ENCODE peak calls at places on chromosomes 5 and 9, in eight cellular contexts. C, U, R, H, J, I, L and G are unnamed samples.

GRCh38 chr9:113577525-113578261 is 114.2 kb downstream of the RGS3 start:
- DNase-seq in H (no peak), I (no peak), J (no peak), R (peak; percentile 65), L (no peak), C (peak; percentile 72), U (no peak), G (no peak)

GRCh38 chr5:72920690-72921089 is 35.2 kb upstream of the FCHO2 start:
- DNase-seq in H (peak; percentile 26), I (no peak), U (no peak), C (no peak), J (peak; percentile 23), R (no peak), L (no peak), G (no peak)

GRCh38 chr5:75021229-75021628 is 31.1 kb downstream of the GCNT4 start:
- DNase-seq in L (peak; percentile 69), C (no peak), R (no peak), U (no peak), H (no peak), J (no peak), I (no peak), G (no peak)

GRCh38 chr9:117464941-117465616 is 50.2 kb upstream of the ASTN2 start:
- DNase-seq in C (no peak), L (no peak), J (no peak), R (no peak), H (no peak), I (no peak), U (no peak), G (no peak)

GRCh38 chr9:16515879-16516289 is 354.6 kb downstream of the BNC2 start:
- DNase-seq in H (no peak), R (no peak), I (no peak), C (no peak), J (no peak), L (peak; percentile 54), U (no peak), G (no peak)

GRCh38 chr5:88884435-88884877 is 1.5 kb upstream of the MEF2C start:
- DNase-seq in L (no peak), H (no peak), J (no peak), R (no peak), C (no peak), I (no peak), U (no peak), G (no peak)

GRCh38 chr9:18730241-18730640 is 256.3 kb downstream of the ADAMTSL1 start:
- DNase-seq in C (no peak), I (peak; percentile 40), J (no peak), R (no peak), L (no peak), U (no peak), H (no peak), G (no peak)

GRCh38 chr9:94167376-94167775 is 83.1 kb downstream of the PTPDC1 start:
- DNase-seq in C (no peak), L (no peak), I (no peak), H (no peak), R (no peak), U (no peak), J (no peak), G (no peak)

GRCh38 chr9:119157196-119157595 is 212.0 kb downstream of the BRINP1 start:
- DNase-seq in I (no peak), L (no peak), J (no peak), R (no peak), H (no peak), C (no peak), U (no peak), G (no peak)

GRCh38 chr5:60354322-60354721 is 345.6 kb downstream of the DEPDC1B start:
- DNase-seq in C (no peak), J (no peak), I (no peak), U (no peak), H (no peak), L (no peak), R (no peak), G (peak; percentile 30)

GRCh38 chr9:3810231-3810630 is 284.4 kb upstream of the RFX3 start:
- DNase-seq in R (no peak), L (no peak), J (no peak), H (no peak), U (no peak), I (no peak), C (no peak), G (no peak)

GRCh38 chr9:134571946-134572914 is 69.4 kb upstream of the COL5A1 start:
- DNase-seq in L (peak; percentile 12), H (no peak), U (peak; percentile 60), C (peak; percentile 47), R (peak; percentile 35), J (peak; percentile 9), I (peak; percentile 14), G (peak; percentile 12)

GRCh38 chr9:131731237-131731995 is 8.5 kb downstream of the RAPGEF1 start:
- DNase-seq in R (peak; percentile 23), L (no peak), J (peak; percentile 88), C (no peak), U (no peak), I (no peak), H (no peak), G (no peak)

GRCh38 chr5:169367861-169368260 is 66.9 kb upstream of the SLIT3 start:
- DNase-seq in R (no peak), H (no peak), U (no peak), J (no peak), L (no peak), C (no peak), I (no peak), G (no peak)

GRCh38 chr9:31674264-31674663 is 710.2 kb upstream of the ACO1 start:
- DNase-seq in J (no peak), U (no peak), I (no peak), H (no peak), L (no peak), R (no peak), C (no peak), G (no peak)

GRCh38 chr5:28165116-28165515 is 1126.7 kb upstream of the CDH9 start:
- DNase-seq in H (no peak), I (no peak), U (no peak), L (peak; percentile 11), C (no peak), R (no peak), J (no peak), G (no peak)

GRCh38 chr9:124769451-124770358 is 1.4 kb downstream of the NR6A1 start:
- DNase-seq in C (no peak), J (no peak), H (peak; percentile 85), L (peak; percentile 77), I (no peak), U (no peak), R (peak; percentile 85), G (peak; percentile 78)

GRCh38 chr5:13249854-13250253 is 694.6 kb downstream of the DNAH5 start:
- DNase-seq in H (no peak), R (no peak), J (no peak), C (no peak), L (no peak), I (no peak), U (no peak), G (no peak)

GRCh38 chr5:115343855-115344254 is 47.4 kb upstream of the CCDC112 start:
- DNase-seq in U (no peak), J (no peak), L (no peak), I (no peak), R (no peak), C (no peak), H (no peak), G (no peak)

GRCh38 chr5:12141496-12141895 is 237.2 kb upstream of the CTNND2 start:
- DNase-seq in L (no peak), C (no peak), U (no peak), R (no peak), H (no peak), I (no peak), J (no peak), G (no peak)

GRCh38 chr9:77063645-77064285 is 44.3 kb downstream of the FOXB2 start:
- DNase-seq in H (peak; percentile 10), L (no peak), J (no peak), R (no peak), U (no peak), I (no peak), C (no peak), G (no peak)

GRCh38 chr9:80899208-80899607 is 790.1 kb downstream of the TLE1 start:
- DNase-seq in R (no peak), J (no peak), H (no peak), L (no peak), C (no peak), U (no peak), I (no peak), G (no peak)

GRCh38 chr5:107391787-107392186 is 278.9 kb downstream of the EFNA5 start:
- DNase-seq in R (no peak), I (no peak), H (no peak), U (no peak), J (no peak), L (no peak), C (no peak), G (no peak)
- H3K4me1 ChIP-seq in R (no peaks in the 10 kb centered on the region), I (peaks cover 27% of the 10 kb centered on the region), H (peaks cover 9% of the 10 kb centered on the region), U (no peaks in the 10 kb centered on the region), J (peaks cover 21% of the 10 kb centered on the region), L (peaks cover 73% of the 10 kb centered on the region), C (peaks cover 26% of the 10 kb centered on the region), G (peaks cover 27% of the 10 kb centered on the region)

DNA sequence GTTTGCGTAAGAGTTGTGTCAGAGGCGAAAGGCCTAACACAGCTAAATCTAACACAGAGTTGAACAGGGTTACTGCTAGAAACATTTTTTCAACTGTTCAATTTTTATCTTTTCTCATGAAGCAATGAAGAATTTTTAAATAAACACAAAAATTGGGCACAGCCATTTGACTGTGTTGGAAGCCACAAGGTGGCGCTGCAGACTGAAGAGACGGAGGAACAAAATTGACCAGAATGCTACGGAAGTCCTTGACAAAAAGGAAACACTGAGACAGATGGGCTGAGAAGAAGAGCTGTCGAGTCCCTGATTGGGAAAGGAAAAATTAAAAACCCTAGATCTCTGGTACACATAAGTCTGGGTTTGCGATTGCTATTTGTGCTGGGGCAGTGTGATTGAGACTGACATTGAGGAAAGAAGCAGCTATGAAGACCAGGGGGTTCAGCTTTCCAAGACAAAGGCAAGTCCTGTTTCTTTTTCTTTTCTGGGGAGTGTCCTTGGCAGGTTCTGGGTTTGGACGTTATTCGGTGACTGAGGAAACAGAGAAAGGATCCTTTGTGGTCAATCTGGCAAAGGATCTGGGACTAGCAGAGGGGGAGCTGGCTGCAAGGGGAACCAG is at the start of gene PCDHB9:
- DNase-seq in H (peak; percentile 6), U (no peak), R (no peak), L (peak; percentile 67), C (no peak), I (no peak), J (peak; percentile 13), G (no peak)
- H3K9me3 ChIP-seq in H (no peaks in the 10 kb centered on the region), U (peaks cover 92% of the 10 kb centered on the region), R (peaks cover 16% of the 10 kb centered on the region), L (no peaks in the 10 kb centered on the region), C (peaks cover 70% of the 10 kb centered on the region), I (peaks cover 94% of the 10 kb centered on the region), J (peaks cover 2% of the 10 kb centered on the region), G (peaks cover 47% of the 10 kb centered on the region)

DNA sequence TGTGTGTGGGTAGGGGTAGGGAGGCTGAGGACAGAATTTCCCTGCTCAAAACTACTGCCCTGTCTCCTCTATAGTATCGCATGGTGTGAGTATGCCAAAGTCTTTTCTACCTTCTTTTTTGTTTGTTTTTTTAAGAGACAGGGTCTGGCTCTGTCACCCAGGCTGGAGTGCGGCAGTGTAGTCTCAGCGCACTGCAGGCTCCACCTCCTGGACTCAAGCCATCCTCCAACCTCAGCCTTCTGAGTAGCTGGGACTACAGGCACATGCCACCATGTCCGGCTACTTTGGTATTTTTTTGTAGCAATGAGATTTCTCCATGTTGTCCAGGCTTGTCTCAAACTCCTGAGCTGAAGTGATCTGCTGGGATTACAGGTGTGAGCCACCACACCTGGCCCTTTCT is 2.5 kb downstream of the SRP19 start:
- DNase-seq in J (no peak), L (no peak), U (no peak), I (peak; percentile 60), H (no peak), R (no peak), C (no peak), G (no peak)
- H3K36me3 ChIP-seq in J (peaks cover 50% of the 10 kb centered on the region), L (peaks cover 52% of the 10 kb centered on the region), U (peaks cover 43% of the 10 kb centered on the region), I (peaks cover 57% of the 10 kb centered on the region), H (peaks cover 36% of the 10 kb centered on the region), R (peaks cover 19% of the 10 kb centered on the region), C (peaks cover 60% of the 10 kb centered on the region), G (peaks cover 4% of the 10 kb centered on the region)

GRCh38 chr5:439636-440035 is 3.3 kb upstream of the EXOC3 start:
- DNase-seq in C (peak; percentile 51), H (no peak), L (no peak), U (peak; percentile 53), J (no peak), I (no peak), R (peak; percentile 46), G (peak; percentile 32)
- H3K4me1 ChIP-seq in C (peaks cover 14% of the 10 kb centered on the region), H (peaks cover 12% of the 10 kb centered on the region), L (no peaks in the 10 kb centered on the region), U (peaks cover 14% of the 10 kb centered on the region), J (peaks cover 18% of the 10 kb centered on the region), I (peaks cover 23% of the 10 kb centered on the region), R (peaks cover 6% of the 10 kb centered on the region), G (peaks cover 10% of the 10 kb centered on the region)